ENCODE peak calls at places on chromosomes 13 and 19, in four cellular contexts. P is activated naive CD8-positive, alpha-beta T cell treated with anti-CD3 and anti-CD28 coated beads, Interleukin-2, amount 10 ng/mL, durations not matched to agents 7 days and 5 days; N is omental fat pad; R is natural killer cell. W is an unnamed sample.

GRCh38 chr13:100837611-100838010 is 163.0 kb upstream of the TMTC4 start:
- ATAC-seq in P (no peak), N (no peak), R (no peak), W (no peak)

GRCh38 chr13:38883783-38884182 is 106.8 kb downstream of the STOML3 start:
- ATAC-seq in P (no peak), N (no peak), R (no peak), W (no peak)

GRCh38 chr13:52348081-52348480 is 57.9 kb downstream of the THSD1 start:
- ATAC-seq in P (no peak), N (peak), R (no peak), W (no peak)

GRCh38 chr13:111187879-111188643 is 73.0 kb downstream of the ARHGEF7 start:
- ATAC-seq in P (no peak), N (peak), R (no peak), W (peak)

GRCh38 chr19:12229990-12230389 is 64.7 kb downstream of the ZNF44 start:
- ATAC-seq in P (no peak), N (no peak), R (no peak), W (no peak)

GRCh38 chr13:24511019-24511823 is 1.4 kb downstream of the PARP4 start:
- ATAC-seq in P (peak), N (peak), R (peak), W (no peak)

GRCh38 chr13:79500829-79501228 is 19.9 kb downstream of the NDFIP2 start:
- ATAC-seq in P (no peak), N (no peak), R (no peak), W (no peak)

GRCh38 chr19:29574518-29574917 is 31.6 kb upstream of the POP4 start:
- ATAC-seq in P (no peak), N (no peak), R (no peak), W (no peak)

GRCh38 chr13:110330491-110331001 is 23.5 kb downstream of the COL4A2 start:
- ATAC-seq in P (no peak), N (no peak), R (no peak), W (peak)

GRCh38 chr13:71861769-71862168 is 5.2 kb downstream of the DACH1 start:
- ATAC-seq in P (no peak), N (no peak), R (no peak), W (no peak)

GRCh38 chr19:53537126-53537522 is 821 bp upstream of the ZNF331 start:
- ATAC-seq in P (no peak), N (no peak), R (no peak), W (peak)

GRCh38 chr13:27177852-27178251 is 6.2 kb upstream of the USP12 start:
- ATAC-seq in P (no peak), N (no peak), R (no peak), W (no peak)

GRCh38 chr13:108974686-108975085 is 345.3 kb downstream of the MYO16 start:
- ATAC-seq in P (no peak), N (no peak), R (no peak), W (no peak)

GRCh38 chr19:38141108-38141507 is 82.9 kb downstream of the DPF1 start:
- ATAC-seq in P (no peak), N (no peak), R (no peak), W (no peak)